ENCODE peak calls at places on chromosomes 7 and 10, in nine cellular contexts. S is neuronal stem cell; R is left ventricle myocardium inferior; Q is EL; V is activated effector memory CD4-positive, alpha-beta T cell treated with anti-CD3 and anti-CD28 coated beads, Interleukin-2, amount 50 U/mL, for 16 hours; F is caudate nucleus; U is AG04449; J is A549; C is keratinocyte. K is an unnamed sample.

GRCh38 chr10:86868353-86868752 is 89.1 kb downstream of the MMRN2 start:
- DNase-seq in S (peak; percentile 39), F (no peak), C (no peak), R (no peak), Q (no peak), V (no peak), J (no peak), U (no peak), K (no peak)

GRCh38 chr10:132319853-132320669 is 11.9 kb upstream of the LRRC27 start:
- DNase-seq in S (no peak), F (no peak), R (no peak), C (no peak), V (peak; percentile 72), U (peak; percentile 57), J (peak; percentile 97), Q (peak; percentile 83), K (peak; percentile 68)

GRCh38 chr7:110568932-110569331 is 522.0 kb upstream of the LRRN3 start:
- DNase-seq in U (no peak), F (no peak), V (no peak), Q (no peak), R (no peak), J (no peak), S (no peak), C (no peak), K (no peak)

GRCh38 chr10:46524471-46525176 is 31.8 kb downstream of the GPRIN2 start:
- DNase-seq in S (no peak), C (peak; percentile 61), U (no peak), R (peak; percentile 18), F (no peak), Q (peak; percentile 98), J (peak; percentile 100), V (peak; percentile 62), K (peak; percentile 31)

GRCh38 chr7:112414855-112415490 is 35.3 kb upstream of the IFRD1 start:
- DNase-seq in C (no peak), V (no peak), R (no peak), U (no peak), Q (peak; percentile 47), F (no peak), S (peak; percentile 21), J (peak; percentile 68), K (no peak)

GRCh38 chr7:129862672-129863071 is 90.1 kb downstream of the UBE2H start:
- DNase-seq in V (no peak), C (no peak), J (no peak), Q (no peak), U (no peak), F (no peak), S (no peak), R (no peak), K (no peak)

GRCh38 chr10:89563861-89564478 is 28.6 kb upstream of the SLC16A12 start:
- DNase-seq in R (no peak), U (no peak), S (peak; percentile 15), F (no peak), C (peak; percentile 15), Q (peak; percentile 59), V (no peak), J (peak; percentile 37), K (no peak)

GRCh38 chr10:70565556-70566514 is 36.7 kb downstream of the PRF1 start:
- DNase-seq in U (no peak), Q (no peak), C (no peak), J (no peak), S (no peak), V (peak; percentile 37), F (no peak), R (no peak), K (no peak)

GRCh38 chr10:115977855-115978254 is 295.2 kb downstream of the GFRA1 start:
- DNase-seq in R (no peak), C (no peak), S (no peak), U (no peak), V (no peak), J (no peak), Q (no peak), F (no peak), K (no peak)

GRCh38 chr10:71722849-71723248 is 3.3 kb upstream of the C10orf105 start:
- DNase-seq in U (no peak), F (no peak), Q (no peak), C (no peak), V (no peak), S (no peak), J (no peak), R (no peak), K (no peak)

GRCh38 chr10:25457552-25457951 is 282.8 kb downstream of the GPR158 start:
- DNase-seq in F (no peak), C (no peak), V (no peak), S (no peak), U (no peak), J (no peak), Q (no peak), R (no peak), K (no peak)

GRCh38 chr7:42907316-42907715 is 4.6 kb downstream of the C7orf25 start:
- DNase-seq in R (no peak), S (no peak), F (no peak), V (no peak), Q (peak; percentile 50), U (no peak), C (no peak), J (no peak), K (no peak)

GRCh38 chr10:48449501-48450232 is 143.2 kb downstream of the MAPK8 start:
- DNase-seq in U (no peak), V (peak; percentile 61), Q (no peak), F (peak; percentile 23), R (no peak), J (no peak), S (no peak), C (no peak), K (no peak)

GRCh38 chr10:77220150-77220549 is 417.5 kb downstream of the KCNMA1 start:
- DNase-seq in R (no peak), F (no peak), C (no peak), V (no peak), U (no peak), Q (no peak), S (no peak), J (no peak), K (no peak)

GRCh38 chr10:129761573-129761972 is 202.5 kb downstream of the EBF3 start:
- DNase-seq in Q (no peak), C (no peak), F (no peak), S (no peak), U (no peak), V (peak; percentile 42), J (no peak), R (no peak), K (no peak)

GRCh38 chr10:126337241-126337640 is 51.0 kb downstream of the ADAM12 start:
- DNase-seq in C (no peak), S (no peak), V (no peak), J (no peak), U (no peak), Q (no peak), R (no peak), F (no peak), K (no peak)

GRCh38 chr7:142791502-142791901 is 20.7 kb downstream of the PRSS2 start:
- DNase-seq in U (no peak), J (no peak), V (no peak), S (no peak), R (no peak), F (no peak), Q (no peak), C (no peak), K (no peak)

GRCh38 chr7:102318482-102318971 is 31.9 kb downstream of the SH2B2 start:
- DNase-seq in C (peak; percentile 56), Q (no peak), R (no peak), U (no peak), J (peak; percentile 55), S (no peak), V (no peak), F (no peak), K (no peak)

GRCh38 chr7:36840930-36841329 is 116.6 kb upstream of the AOAH start:
- DNase-seq in R (no peak), S (no peak), J (no peak), V (no peak), Q (no peak), C (no peak), F (no peak), U (no peak), K (no peak)

GRCh38 chr7:142513221-142513955 is 235.9 kb upstream of the PRSS1 start:
- DNase-seq in J (no peak), S (no peak), V (no peak), U (peak; percentile 52), F (no peak), Q (no peak), R (no peak), C (no peak), K (no peak)

GRCh38 chr7:121304259-121304658 is 24.5 kb upstream of the WNT16 start:
- DNase-seq in S (no peak), J (no peak), Q (no peak), V (no peak), F (no peak), R (no peak), U (no peak), C (no peak), K (no peak)

GRCh38 chr7:101507791-101508252 is 121.3 kb downstream of the MYL10 start:
- DNase-seq in F (peak; percentile 3), U (no peak), R (no peak), J (peak; percentile 70), V (no peak), Q (peak; percentile 54), S (peak; percentile 75), C (no peak), K (no peak)

GRCh38 chr10:69004821-69005220 is 16.2 kb downstream of the KIFBP start:
- DNase-seq in S (no peak), J (peak; percentile 35), U (no peak), C (no peak), Q (peak; percentile 57), R (no peak), V (no peak), F (no peak), K (no peak)

GRCh38 chr7:151260883-151261282 is 12.4 kb upstream of the SMARCD3 start:
- DNase-seq in S (no peak), C (no peak), U (no peak), Q (no peak), F (no peak), R (no peak), V (no peak), J (no peak), K (no peak)

K was measured in BJ.